ENCODE peak calls at places on chromosomes 1 and 21, in ten cellular contexts. S, B, W, J, O, D, K, F, C and Q are unnamed samples. For H3K4me1, the result is how much of the 10 kb centered on the place peaks cover.

GRCh38 chr1:46412853-46413595 is 18.9 kb downstream of the FAAH start:
- DNase-seq in S (no peak), B (no peak), W (no peak), J (no peak), O (no peak), D (no peak), K (no peak), F (no peak), C (peak), Q (no peak)

GRCh38 chr1:179036844-179037465 is 11.3 kb downstream of the FAM20B start:
- DNase-seq in S (no peak), B (no peak), W (peak), J (no peak), O (no peak), D (no peak), K (no peak), F (no peak), C (peak), Q (no peak)

GRCh38 chr21:37272897-37273296 is 5.8 kb upstream of the VPS26C start:
- DNase-seq in S (no peak), B (no peak), W (no peak), J (no peak), O (no peak), D (no peak), K (no peak), F (no peak), C (no peak), Q (no peak)

GRCh38 chr1:20439282-20439681 is 46.7 kb downstream of the CAMK2N1 start:
- DNase-seq in S (peak), B (no peak), W (no peak), J (no peak), O (no peak), D (no peak), K (no peak), F (no peak), C (peak), Q (no peak)

GRCh38 chr1:208142632-208143390 is 101.4 kb downstream of the PLXNA2 start:
- DNase-seq in S (no peak), B (no peak), W (no peak), J (no peak), O (no peak), D (no peak), K (no peak), F (no peak), C (peak), Q (no peak)

GRCh38 chr1:42157667-42158066 is 4.5 kb downstream of the GUCA2B start:
- DNase-seq in S (no peak), B (no peak), W (no peak), J (no peak), O (no peak), D (no peak), K (no peak), F (no peak), C (no peak), Q (no peak)

GRCh38 chr1:177937174-177937770 is 32.6 kb downstream of the SEC16B start:
- DNase-seq in S (no peak), B (no peak), W (no peak), J (no peak), O (no peak), D (peak), K (no peak), F (no peak), C (no peak), Q (no peak)

GRCh38 chr21:45543371-45543709 is 1.1 kb upstream of the SLC19A1 start:
- DNase-seq in S (no peak), B (no peak), W (no peak), J (no peak), O (peak), D (no peak), K (peak), F (no peak), C (no peak), Q (no peak)

GRCh38 chr21:42214081-42214750 is 4.7 kb upstream of the ABCG1 start:
- DNase-seq in S (no peak), B (no peak), W (no peak), J (no peak), O (no peak), D (peak), K (no peak), F (no peak), C (no peak), Q (no peak)

GRCh38 chr1:49102752-49103151 is 326.1 kb upstream of the BEND5 start:
- DNase-seq in S (peak), B (no peak), W (peak), J (no peak), O (no peak), D (no peak), K (no peak), F (no peak), C (peak), Q (no peak)

GRCh38 chr1:201466492-201466891 is 2.5 kb downstream of the PHLDA3 start:
- DNase-seq in S (peak), B (no peak), W (no peak), J (no peak), O (no peak), D (no peak), K (no peak), F (no peak), C (peak), Q (no peak)

GRCh38 chr1:151581946-151582345 is 29.9 kb upstream of the SNX27 start:
- DNase-seq in S (no peak), B (no peak), W (no peak), J (no peak), O (no peak), D (no peak), K (no peak), F (no peak), C (no peak), Q (no peak)
- H3K4me1 ChIP-seq in S (under half), B (under half), W (half or more), J (under half), O (under half), D (under half), K (under half), F (under half), C (under half), Q (under half)

GRCh38 chr21:39180429-39181019 is 2.7 kb downstream of the PSMG1 start:
- DNase-seq in S (no peak), B (peak), W (no peak), J (no peak), O (no peak), D (no peak), K (no peak), F (peak), C (peak), Q (no peak)
- H3K4me1 ChIP-seq in S (under half), B (under half), W (under half), J (under half), O (under half), D (under half), K (under half), F (under half), C (under half), Q (under half)

GRCh38 chr1:2238361-2239055 is 10.4 kb downstream of the SKI start:
- DNase-seq in S (no peak), B (no peak), W (no peak), J (no peak), O (peak), D (peak), K (peak), F (no peak), C (no peak), Q (peak)
- H3K4me1 ChIP-seq in S (half or more), B (half or more), W (under half), J (under half), O (half or more), D (half or more), K (under half), F (under half), C (half or more), Q (half or more)

DNA sequence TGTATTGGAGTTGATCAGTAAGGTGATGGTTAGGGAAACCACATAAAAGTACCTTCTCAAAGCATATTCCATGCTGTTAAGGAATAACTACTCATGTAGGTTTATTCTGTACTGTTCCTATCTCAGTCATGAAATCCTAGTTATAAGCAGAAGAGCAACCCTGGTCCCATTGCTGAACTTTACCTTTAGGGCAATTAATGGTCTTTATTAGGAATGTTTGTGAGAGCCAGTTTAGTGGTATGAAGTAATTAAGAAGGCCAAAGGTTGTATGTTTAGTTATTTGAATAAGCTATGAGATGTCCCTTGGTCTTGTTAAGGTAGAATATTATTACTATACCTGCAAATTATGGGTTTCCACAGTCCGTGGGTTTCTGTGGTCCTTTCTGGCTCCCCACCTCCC is 44.0 kb downstream of the ACP6 start:
- DNase-seq in S (no peak), B (no peak), W (no peak), J (no peak), O (no peak), D (no peak), K (no peak), F (no peak), C (no peak), Q (no peak)
- H3K4me1 ChIP-seq in S (under half), B (under half), W (under half), J (under half), O (under half), D (under half), K (under half), F (under half), C (under half), Q (under half)

DNA sequence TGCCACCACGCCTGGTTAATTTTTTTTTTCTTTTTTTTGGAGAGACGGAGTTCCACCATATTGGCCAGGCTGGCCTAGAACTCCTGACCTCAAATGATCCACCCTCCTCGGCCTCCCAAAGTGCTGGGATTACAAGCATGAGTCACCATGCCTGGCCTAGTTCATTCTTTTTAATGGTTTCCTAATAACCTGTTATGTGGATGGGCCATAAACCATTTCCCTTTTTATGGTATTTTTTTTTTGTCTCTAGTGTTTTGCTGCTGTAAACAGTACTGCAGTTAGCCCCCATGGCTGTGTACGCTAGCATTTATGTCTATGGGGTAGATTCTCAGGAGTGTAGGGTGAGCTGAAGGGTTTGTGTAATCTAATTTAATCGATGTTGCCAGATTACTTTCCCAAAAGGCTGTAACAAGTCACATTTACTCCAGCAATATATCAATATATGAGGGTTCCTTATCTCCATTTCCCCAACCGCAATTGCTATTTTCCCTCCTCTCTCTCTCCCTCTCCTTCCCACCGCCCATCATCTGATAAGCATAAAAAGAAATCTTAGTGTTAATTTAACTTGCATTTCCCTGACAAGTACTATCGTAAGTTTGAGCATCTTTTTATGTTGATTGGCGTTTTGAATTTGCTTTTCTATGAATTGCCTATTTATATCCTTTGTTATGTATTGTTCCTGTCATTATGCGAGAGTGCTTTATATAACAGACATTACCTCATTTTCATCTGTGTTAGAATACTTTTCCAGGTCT is 28.7 kb downstream of the RCSD1 start:
- DNase-seq in S (no peak), B (no peak), W (no peak), J (no peak), O (no peak), D (no peak), K (no peak), F (no peak), C (no peak), Q (no peak)
- H3K4me1 ChIP-seq in S (under half), B (under half), W (under half), J (under half), O (under half), D (under half), K (under half), F (half or more), C (under half), Q (half or more)

GRCh38 chr1:32337855-32338636 is 2.0 kb upstream of the MARCKSL1 start:
- DNase-seq in S (no peak), B (no peak), W (peak), J (no peak), O (peak), D (no peak), K (no peak), F (no peak), C (no peak), Q (no peak)

GRCh38 chr1:32341186-32341757 is 5.2 kb upstream of the MARCKSL1 start:
- DNase-seq in S (no peak), B (no peak), W (no peak), J (no peak), O (no peak), D (no peak), K (no peak), F (no peak), C (no peak), Q (no peak)

GRCh38 chr1:32336963-32337675 is 1.1 kb upstream of the MARCKSL1 start:
- DNase-seq in S (no peak), B (no peak), W (peak), J (no peak), O (no peak), D (peak), K (no peak), F (peak), C (peak), Q (peak)

GRCh38 chr1:32338637-32339145 is 2.7 kb upstream of the MARCKSL1 start:
- DNase-seq in S (no peak), B (no peak), W (no peak), J (no peak), O (no peak), D (no peak), K (no peak), F (no peak), C (peak), Q (no peak)

DNA sequence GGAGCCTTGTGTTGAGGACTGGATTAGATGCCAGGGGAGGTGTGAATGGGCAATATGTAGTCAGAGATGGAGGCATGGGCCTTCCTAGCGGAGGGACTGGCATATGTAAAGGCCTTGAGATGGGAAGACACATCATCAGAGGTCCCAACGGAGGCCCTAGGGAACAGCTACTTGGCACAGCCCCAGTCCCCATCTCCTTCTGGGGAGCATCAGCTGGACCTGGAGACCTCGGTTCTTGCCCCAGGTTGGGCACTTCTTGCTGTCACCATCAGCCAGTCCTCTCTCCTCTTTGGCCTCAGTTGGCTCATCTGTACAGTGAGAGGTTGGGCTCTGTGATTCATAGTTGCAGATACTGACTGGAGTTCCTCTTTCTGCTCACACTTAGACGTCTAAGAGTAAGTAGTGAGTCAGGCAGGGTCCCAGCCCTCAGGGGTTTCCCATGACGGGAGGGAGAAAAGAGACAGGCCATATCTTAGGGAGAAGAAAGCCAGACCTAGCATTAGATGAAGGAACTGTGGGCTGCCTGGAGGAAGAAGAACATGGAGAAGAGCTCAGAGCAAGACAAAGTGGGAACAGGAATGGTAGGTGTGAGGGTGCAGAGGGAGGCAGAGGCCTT is 3.4 kb upstream of the MARCKSL1 start:
- DNase-seq in S (peak), B (no peak), W (peak), J (no peak), O (no peak), D (peak), K (no peak), F (no peak), C (peak), Q (no peak)
- H3K4me1 ChIP-seq in S (under half), B (under half), W (under half), J (under half), O (under half), D (under half), K (under half), F (under half), C (under half), Q (under half)

GRCh38 chr1:225537554-225538251 is 109.9 kb upstream of the LBR start:
- DNase-seq in S (no peak), B (no peak), W (no peak), J (no peak), O (no peak), D (no peak), K (no peak), F (no peak), C (no peak), Q (no peak)

GRCh38 chr1:225535280-225535679 is 107.4 kb upstream of the LBR start:
- DNase-seq in S (no peak), B (no peak), W (no peak), J (no peak), O (no peak), D (no peak), K (no peak), F (no peak), C (no peak), Q (no peak)

GRCh38 chr1:225541383-225541782 is 111.5 kb downstream of the ENAH start:
- DNase-seq in S (peak), B (no peak), W (no peak), J (no peak), O (no peak), D (no peak), K (no peak), F (no peak), C (no peak), Q (no peak)

GRCh38 chr1:225539575-225539974 is 111.7 kb upstream of the LBR start:
- DNase-seq in S (no peak), B (no peak), W (no peak), J (no peak), O (no peak), D (no peak), K (no peak), F (peak), C (no peak), Q (no peak)

GRCh38 chr1:225539069-225539468 is 111.2 kb upstream of the LBR start:
- DNase-seq in S (peak), B (no peak), W (peak), J (no peak), O (no peak), D (no peak), K (no peak), F (no peak), C (peak), Q (no peak)
- H3K4me1 ChIP-seq in S (under half), B (under half), W (under half), J (under half), O (under half), D (under half), K (under half), F (under half), C (under half), Q (under half)